ENCODE peak calls at places on chromosomes 12 and 14, in eight cellular contexts. L, T, H, Z, N, V, C and U are unnamed samples.

GRCh38 chr14:33297565-33297964 is 358.9 kb downstream of the NPAS3 start:
- DNase-seq in Z (no peak), H (no peak), T (no peak), N (no peak), L (no peak), V (no peak), C (no peak), U (no peak)

GRCh38 chr12:96720363-96720705 is 186.7 kb upstream of the NEDD1 start:
- DNase-seq in L (no peak), Z (no peak), C (peak; percentile 8), T (peak; percentile 27), V (no peak), N (peak; percentile 43), H (no peak), U (no peak)

GRCh38 chr14:54427914-54428313 is 13.3 kb downstream of the CNIH1 start:
- DNase-seq in H (no peak), L (no peak), Z (no peak), C (no peak), T (no peak), N (no peak), V (no peak), U (no peak)

GRCh38 chr14:62209287-62209899 is 447.2 kb downstream of the SNAPC1 start:
- DNase-seq in N (no peak), T (no peak), C (no peak), H (no peak), L (no peak), V (no peak), Z (no peak), U (no peak)

GRCh38 chr14:58752782-58753181 is 115.0 kb downstream of the DACT1 start:
- DNase-seq in T (peak; percentile 44), L (no peak), V (peak; percentile 54), N (peak; percentile 93), C (peak; percentile 91), H (no peak), Z (peak; percentile 85), U (peak; percentile 47)

GRCh38 chr12:117563007-117563406 is 201.6 kb upstream of the NOS1 start:
- DNase-seq in N (no peak), L (no peak), T (no peak), C (no peak), Z (no peak), V (no peak), H (no peak), U (no peak)

GRCh38 chr12:50865266-50865665 is 22.5 kb downstream of the TMPRSS12 start:
- DNase-seq in V (no peak), N (no peak), T (no peak), C (no peak), Z (no peak), L (no peak), H (no peak), U (no peak)

GRCh38 chr14:22780105-22780679 is 13.7 kb downstream of the OXA1L start:
- DNase-seq in C (no peak), T (no peak), N (no peak), Z (no peak), V (no peak), H (no peak), L (no peak), U (no peak)

GRCh38 chr14:104715871-104716270 is 8.2 kb upstream of the ADSS1 start:
- DNase-seq in N (peak; percentile 52), L (no peak), Z (no peak), T (no peak), V (no peak), C (no peak), H (no peak), U (no peak)

GRCh38 chr14:29627141-29627540 is 300.5 kb downstream of the PRKD1 start:
- DNase-seq in V (no peak), H (no peak), T (no peak), C (no peak), Z (no peak), N (no peak), L (no peak), U (no peak)

GRCh38 chr12:67477682-67478265 is 170.8 kb upstream of the DYRK2 start:
- DNase-seq in N (no peak), L (no peak), V (no peak), T (no peak), Z (no peak), C (no peak), H (no peak), U (no peak)

GRCh38 chr12:98894412-98895085 is 249.5 kb downstream of the APAF1 start:
- DNase-seq in T (no peak), C (no peak), V (peak; percentile 39), Z (no peak), L (no peak), N (peak; percentile 72), H (no peak), U (no peak)

GRCh38 chr12:53235164-53235563 is 3.2 kb upstream of the RARG start:
- DNase-seq in L (no peak), V (no peak), T (no peak), Z (no peak), H (no peak), C (no peak), N (no peak), U (no peak)

GRCh38 chr14:103065861-103066260 is 8.5 kb upstream of the CDC42BPB start:
- DNase-seq in L (no peak), Z (peak; percentile 48), V (no peak), N (no peak), H (no peak), C (no peak), T (no peak), U (no peak)

DNA sequence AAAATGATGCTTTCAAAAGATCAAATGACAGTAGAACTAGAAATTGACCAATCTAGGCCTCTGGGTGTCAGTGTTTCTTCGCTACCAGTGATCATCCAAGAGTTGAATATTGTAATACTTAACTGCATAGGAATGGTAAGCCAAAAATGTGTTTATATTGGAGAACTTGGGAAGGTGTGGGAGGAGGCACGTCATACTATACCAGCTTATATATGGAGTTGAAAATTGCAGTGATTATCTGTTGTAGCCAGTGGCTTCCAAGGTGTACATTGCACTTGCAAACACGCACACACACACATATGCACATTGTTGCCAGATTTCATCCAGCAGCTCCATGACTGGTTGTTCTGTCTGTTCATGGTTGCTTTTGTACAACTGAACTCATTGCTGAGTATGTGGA is 36.1 kb downstream of the EID3 start:
- DNase-seq in T (peak; percentile 57), H (no peak), C (no peak), V (no peak), L (no peak), N (no peak), Z (no peak), U (no peak)
- TF ChIP-seq EP300 in T (no peak), H (no peak), C (no peak), V (no peak), L (no peak), N (no peak), Z (no peak), U (no peak)

GRCh38 chr14:85248881-85249635 is 280.9 kb upstream of the FLRT2 start:
- DNase-seq in H (no peak), N (no peak), T (no peak), V (peak; percentile 20), Z (no peak), C (no peak), L (no peak), U (peak; percentile 65)

GRCh38 chr14:85247071-85247470 is 282.9 kb upstream of the FLRT2 start:
- DNase-seq in H (no peak), V (no peak), L (no peak), C (no peak), T (no peak), Z (no peak), N (no peak), U (no peak)

GRCh38 chr14:85252011-85252410 is 277.9 kb upstream of the FLRT2 start:
- DNase-seq in N (no peak), V (no peak), C (no peak), T (peak; percentile 17), Z (no peak), L (no peak), H (no peak), U (no peak)

GRCh38 chr14:85254718-85255117 is 275.2 kb upstream of the FLRT2 start:
- DNase-seq in T (no peak), H (no peak), V (no peak), C (no peak), N (no peak), L (no peak), Z (no peak), U (no peak)

GRCh38 chr14:85250369-85250768 is 279.6 kb upstream of the FLRT2 start:
- DNase-seq in V (no peak), T (no peak), N (no peak), H (no peak), L (peak; percentile 17), C (no peak), Z (no peak), U (no peak)
- H3K4me1 ChIP-seq in V (no peaks in the 10 kb centered on the region), T (no peaks in the 10 kb centered on the region), N (no peaks in the 10 kb centered on the region), H (no peaks in the 10 kb centered on the region), L (no peaks in the 10 kb centered on the region), C (no peaks in the 10 kb centered on the region), Z (no peaks in the 10 kb centered on the region), U (no peaks in the 10 kb centered on the region)

DNA sequence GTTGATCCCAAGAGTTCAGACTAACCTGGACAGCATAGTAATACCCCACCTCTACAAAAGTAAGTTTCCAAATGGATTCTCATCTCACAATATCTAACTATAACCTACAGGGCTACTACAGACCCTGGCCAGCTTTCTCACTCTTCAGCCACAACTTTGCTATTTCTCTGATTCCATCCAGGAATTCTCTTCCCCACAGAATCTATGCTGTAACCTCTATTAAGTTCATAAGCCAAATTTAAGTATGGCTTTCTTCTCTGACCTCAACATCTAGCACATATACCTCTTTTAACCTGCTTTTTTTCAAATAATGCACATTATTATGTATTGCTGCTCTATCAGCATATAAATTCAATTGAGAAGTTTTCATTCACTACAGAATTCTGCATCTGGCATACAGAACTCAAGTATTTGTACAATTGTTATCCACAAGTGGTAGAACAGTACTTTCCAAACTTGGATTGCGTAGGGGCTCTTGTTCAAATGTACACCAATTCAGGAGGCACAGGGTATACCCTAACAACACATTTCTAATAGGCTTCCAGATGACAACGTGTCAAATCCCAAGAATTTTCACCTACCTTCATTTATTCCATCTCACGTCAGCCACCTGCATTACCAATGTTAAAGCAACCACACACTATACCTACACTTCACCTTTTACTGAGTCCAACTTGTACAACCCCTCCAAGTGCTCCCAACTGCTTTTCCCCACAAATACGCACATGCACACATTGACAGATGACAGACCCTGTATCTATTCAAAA is 3.8 kb downstream of the RPS29 start:
- DNase-seq in L (no peak), V (no peak), Z (no peak), N (no peak), H (no peak), T (no peak), C (no peak), U (no peak)
- TF ChIP-seq POLR2A in L (peak; percentile 78), V (no peak), Z (no peak), N (no peak), H (peak; percentile 77), T (no peak), C (no peak), U (no peak)

DNA sequence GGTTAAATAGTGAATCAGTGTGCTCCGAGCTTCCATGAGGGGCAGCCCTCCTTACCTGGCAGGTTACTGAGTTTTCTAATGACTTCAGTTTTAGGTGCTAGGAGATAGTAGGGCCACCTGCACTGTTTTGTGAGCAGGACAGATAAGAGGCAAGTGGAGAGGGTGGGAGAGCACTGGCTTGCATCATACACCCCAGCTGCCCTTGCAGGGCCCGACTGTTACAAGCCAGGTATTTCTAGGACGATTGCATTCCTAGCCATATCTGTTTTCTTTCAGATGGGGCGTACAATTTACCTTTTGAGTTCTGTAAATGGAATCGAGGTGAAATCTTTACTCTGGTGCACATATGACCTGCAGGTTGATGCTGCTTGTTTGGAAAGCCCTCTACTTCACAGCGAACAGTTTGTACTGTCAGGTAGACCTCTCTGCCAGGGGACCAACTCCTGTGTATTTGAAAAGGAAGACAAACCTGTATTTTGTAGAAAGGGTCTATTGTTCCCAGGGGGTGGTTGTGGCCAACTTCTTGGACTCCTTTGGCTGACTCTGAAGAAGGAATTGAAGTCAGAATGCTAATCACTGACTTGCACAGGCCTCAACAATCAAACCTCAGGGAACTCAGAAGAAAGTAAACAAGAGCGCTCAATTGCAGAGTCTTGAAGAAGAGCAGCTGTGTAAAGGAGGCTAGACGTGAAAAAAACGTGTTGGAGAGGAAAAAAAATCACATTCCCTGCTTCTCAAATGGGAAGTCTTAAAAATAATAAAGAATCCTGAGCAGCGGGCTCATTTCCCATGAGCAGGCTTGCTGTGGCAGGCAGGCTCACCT is 57.2 kb downstream of the ETV6 start:
- DNase-seq in Z (no peak), L (no peak), C (no peak), N (no peak), H (no peak), V (no peak), T (no peak), U (no peak)
- TF ChIP-seq EP300 in Z (no peak), L (no peak), C (no peak), N (no peak), H (no peak), V (no peak), T (no peak), U (no peak)